ENCODE peak calls at places on chromosome 5, in nine cellular contexts. V, L, W, X, T, D, H, E and Q are unnamed samples.

GRCh38 chr5:69217154-69217731 is 17.4 kb upstream of the CDK7 start:
- DNase-seq in V (no peak), L (no peak), W (peak), X (no peak), T (peak), D (peak), H (no peak), E (no peak), Q (peak)

GRCh38 chr5:174535691-174536090 is 188.7 kb upstream of the MSX2 start:
- DNase-seq in V (no peak), L (no peak), W (no peak), X (no peak), T (no peak), D (peak), H (no peak), E (no peak), Q (no peak)

GRCh38 chr5:179316961-179317360 is 28.3 kb downstream of the ADAMTS2 start:
- DNase-seq in V (peak), L (no peak), W (no peak), X (no peak), T (no peak), D (no peak), H (no peak), E (no peak), Q (no peak)

GRCh38 chr5:132469380-132470372 is 20.9 kb downstream of the IRF1 start:
- DNase-seq in V (peak), L (no peak), W (no peak), X (no peak), T (peak), D (no peak), H (no peak), E (no peak), Q (no peak)

GRCh38 chr5:157284458-157285212 is 18.7 kb downstream of the CYFIP2 start:
- DNase-seq in V (no peak), L (no peak), W (no peak), X (no peak), T (no peak), D (no peak), H (no peak), E (no peak), Q (no peak)

GRCh38 chr5:132477784-132478497 is 12.6 kb downstream of the IRF1 start:
- DNase-seq in V (peak), L (no peak), W (no peak), X (no peak), T (no peak), D (no peak), H (no peak), E (no peak), Q (no peak)

GRCh38 chr5:170479484-170479883 is 24.3 kb upstream of the KCNIP1 start:
- DNase-seq in V (peak), L (no peak), W (no peak), X (peak), T (no peak), D (no peak), H (no peak), E (no peak), Q (no peak)

GRCh38 chr5:54869691-54870090 is 115.7 kb downstream of the ESM1 start:
- DNase-seq in V (no peak), L (no peak), W (no peak), X (no peak), T (no peak), D (no peak), H (no peak), E (no peak), Q (no peak)

GRCh38 chr5:138186002-138186447 is 7.1 kb downstream of the KIF20A start:
- DNase-seq in V (no peak), L (no peak), W (no peak), X (no peak), T (no peak), D (no peak), H (no peak), E (no peak), Q (no peak)

GRCh38 chr5:113329981-113330380 is 104.8 kb downstream of the TSSK1B start:
- DNase-seq in V (no peak), L (no peak), W (no peak), X (no peak), T (no peak), D (no peak), H (no peak), E (no peak), Q (no peak)

GRCh38 chr5:53963958-53964357 is 346.4 kb downstream of the ARL15 start:
- DNase-seq in V (no peak), L (no peak), W (no peak), X (no peak), T (no peak), D (no peak), H (no peak), E (no peak), Q (no peak)

GRCh38 chr5:57317341-57317740 is 143.5 kb downstream of the GPBP1 start:
- DNase-seq in V (no peak), L (no peak), W (no peak), X (no peak), T (peak), D (no peak), H (no peak), E (no peak), Q (no peak)

GRCh38 chr5:35990941-35991592 is at the start of gene UGT3A1:
- DNase-seq in V (no peak), L (peak), W (no peak), X (no peak), T (no peak), D (no peak), H (no peak), E (no peak), Q (no peak)

GRCh38 chr5:92991681-92992472 is 589.1 kb downstream of the NR2F1-AS1 start:
- DNase-seq in V (no peak), L (no peak), W (no peak), X (no peak), T (no peak), D (no peak), H (no peak), E (no peak), Q (peak)

GRCh38 chr5:137466888-137467287 is 32.2 kb downstream of the SPOCK1 start:
- DNase-seq in V (peak), L (no peak), W (no peak), X (no peak), T (no peak), D (no peak), H (no peak), E (no peak), Q (no peak)

GRCh38 chr5:135827965-135828792 is 6.3 kb upstream of the SLC25A48 start:
- DNase-seq in V (no peak), L (no peak), W (no peak), X (no peak), T (no peak), D (no peak), H (no peak), E (no peak), Q (no peak)

GRCh38 chr5:61280205-61280604 is 51.9 kb upstream of the ZSWIM6 start:
- DNase-seq in V (peak), L (no peak), W (no peak), X (no peak), T (peak), D (no peak), H (no peak), E (no peak), Q (no peak)

GRCh38 chr5:133850811-133851210 is 117.6 kb downstream of the C5orf15 start:
- DNase-seq in V (no peak), L (no peak), W (no peak), X (no peak), T (no peak), D (no peak), H (no peak), E (no peak), Q (no peak)

GRCh38 chr5:66406761-66407289 is 189.4 kb upstream of the MAST4 start:
- DNase-seq in V (no peak), L (no peak), W (no peak), X (no peak), T (no peak), D (no peak), H (no peak), E (no peak), Q (no peak)

GRCh38 chr5:142532416-142533176 is 153.3 kb downstream of the FGF1 start:
- DNase-seq in V (no peak), L (no peak), W (no peak), X (no peak), T (no peak), D (no peak), H (no peak), E (no peak), Q (no peak)

GRCh38 chr5:164175083-164175482 is 669.7 kb downstream of the MAT2B start:
- DNase-seq in V (no peak), L (no peak), W (no peak), X (no peak), T (no peak), D (no peak), H (no peak), E (no peak), Q (no peak)

GRCh38 chr5:27171696-27172362 is 133.4 kb upstream of the CDH9 start:
- DNase-seq in V (no peak), L (no peak), W (no peak), X (no peak), T (no peak), D (no peak), H (no peak), E (no peak), Q (no peak)

GRCh38 chr5:98635631-98636030 is 137.8 kb upstream of the RGMB start:
- DNase-seq in V (no peak), L (no peak), W (no peak), X (no peak), T (no peak), D (no peak), H (no peak), E (no peak), Q (peak)

GRCh38 chr5:127959152-127959764 is 124.3 kb upstream of the SLC12A2 start:
- DNase-seq in V (peak), L (no peak), W (no peak), X (peak), T (no peak), D (no peak), H (no peak), E (no peak), Q (peak)

GRCh38 chr5:149550267-149550582 is 1.0 kb downstream of the CSNK1A1 start:
- DNase-seq in V (no peak), L (no peak), W (no peak), X (no peak), T (peak), D (peak), H (no peak), E (no peak), Q (no peak)